ENCODE peak calls at places on chromosomes 12 and 14, in seven cellular contexts. One of them, this sample, is unnamed.

GRCh38 chr12:113171543-113171942 is 13.7 kb downstream of the DDX54 start:
- DNase-seq in neuronal stem cell: no peak
- DNase-seq in activated CD8-positive, alpha-beta memory T cell treated with anti-CD3 and anti-CD28 coated beads, Interleukin-2, amount 50 U/mL, for 48 hours: no peak
- DNase-seq in WTC11: no peak
- DNase-seq in mesendoderm: no peak
- DNase-seq in stimulated activated CD4-positive, alpha-beta T cell treated with anti-CD3 and anti-CD28 coated beads, TNF-alpha, amount 100 ng/mL, for 4 hours: no peak
- DNase-seq in non-pigmented ciliary epithelial cell: no peak
- DNase-seq in this sample: no peak

GRCh38 chr14:32507029-32507984 is 178.2 kb downstream of the AKAP6 start:
- DNase-seq in neuronal stem cell: no peak
- DNase-seq in activated CD8-positive, alpha-beta memory T cell treated with anti-CD3 and anti-CD28 coated beads, Interleukin-2, amount 50 U/mL, for 48 hours: no peak
- DNase-seq in WTC11: no peak
- DNase-seq in mesendoderm: peak; percentile 56
- DNase-seq in stimulated activated CD4-positive, alpha-beta T cell treated with anti-CD3 and anti-CD28 coated beads, TNF-alpha, amount 100 ng/mL, for 4 hours: no peak
- DNase-seq in non-pigmented ciliary epithelial cell: peak; percentile 68
- DNase-seq in this sample: peak; percentile 9

GRCh38 chr14:36057452-36058142 is 118.9 kb downstream of the PTCSC3 start:
- DNase-seq in neuronal stem cell: no peak
- DNase-seq in activated CD8-positive, alpha-beta memory T cell treated with anti-CD3 and anti-CD28 coated beads, Interleukin-2, amount 50 U/mL, for 48 hours: no peak
- DNase-seq in WTC11: no peak
- DNase-seq in mesendoderm: peak; percentile 7
- DNase-seq in stimulated activated CD4-positive, alpha-beta T cell treated with anti-CD3 and anti-CD28 coated beads, TNF-alpha, amount 100 ng/mL, for 4 hours: no peak
- DNase-seq in non-pigmented ciliary epithelial cell: no peak
- DNase-seq in this sample: no peak

GRCh38 chr12:27178723-27179398 is 65.2 kb upstream of the STK38L start:
- DNase-seq in neuronal stem cell: no peak
- DNase-seq in activated CD8-positive, alpha-beta memory T cell treated with anti-CD3 and anti-CD28 coated beads, Interleukin-2, amount 50 U/mL, for 48 hours: no peak
- DNase-seq in WTC11: no peak
- DNase-seq in mesendoderm: no peak
- DNase-seq in stimulated activated CD4-positive, alpha-beta T cell treated with anti-CD3 and anti-CD28 coated beads, TNF-alpha, amount 100 ng/mL, for 4 hours: no peak
- DNase-seq in non-pigmented ciliary epithelial cell: no peak
- DNase-seq in this sample: no peak

GRCh38 chr12:108696111-108696995 is 35.0 kb downstream of the CORO1C start:
- DNase-seq in neuronal stem cell: no peak
- DNase-seq in activated CD8-positive, alpha-beta memory T cell treated with anti-CD3 and anti-CD28 coated beads, Interleukin-2, amount 50 U/mL, for 48 hours: peak; percentile 62
- DNase-seq in WTC11: no peak
- DNase-seq in mesendoderm: no peak
- DNase-seq in stimulated activated CD4-positive, alpha-beta T cell treated with anti-CD3 and anti-CD28 coated beads, TNF-alpha, amount 100 ng/mL, for 4 hours: no peak
- DNase-seq in non-pigmented ciliary epithelial cell: peak; percentile 99
- DNase-seq in this sample: peak; percentile 69

GRCh38 chr12:9364224-9365176 is 156.3 kb upstream of the PZP start:
- DNase-seq in neuronal stem cell: no peak
- DNase-seq in activated CD8-positive, alpha-beta memory T cell treated with anti-CD3 and anti-CD28 coated beads, Interleukin-2, amount 50 U/mL, for 48 hours: peak; percentile 74
- DNase-seq in WTC11: peak; percentile 65
- DNase-seq in mesendoderm: peak; percentile 88
- DNase-seq in stimulated activated CD4-positive, alpha-beta T cell treated with anti-CD3 and anti-CD28 coated beads, TNF-alpha, amount 100 ng/mL, for 4 hours: peak; percentile 17
- DNase-seq in non-pigmented ciliary epithelial cell: peak; percentile 48
- DNase-seq in this sample: no peak

GRCh38 chr14:64695071-64695470 is 9.2 kb upstream of the PLEKHG3 start:
- DNase-seq in neuronal stem cell: no peak
- DNase-seq in activated CD8-positive, alpha-beta memory T cell treated with anti-CD3 and anti-CD28 coated beads, Interleukin-2, amount 50 U/mL, for 48 hours: no peak
- DNase-seq in WTC11: no peak
- DNase-seq in mesendoderm: no peak
- DNase-seq in stimulated activated CD4-positive, alpha-beta T cell treated with anti-CD3 and anti-CD28 coated beads, TNF-alpha, amount 100 ng/mL, for 4 hours: no peak
- DNase-seq in non-pigmented ciliary epithelial cell: no peak
- DNase-seq in this sample: no peak

GRCh38 chr12:102478416-102479098 is 1.8 kb downstream of the IGF1 start:
- DNase-seq in neuronal stem cell: peak; percentile 20
- DNase-seq in activated CD8-positive, alpha-beta memory T cell treated with anti-CD3 and anti-CD28 coated beads, Interleukin-2, amount 50 U/mL, for 48 hours: peak; percentile 65
- DNase-seq in WTC11: peak; percentile 17
- DNase-seq in mesendoderm: peak; percentile 84
- DNase-seq in stimulated activated CD4-positive, alpha-beta T cell treated with anti-CD3 and anti-CD28 coated beads, TNF-alpha, amount 100 ng/mL, for 4 hours: no peak
- DNase-seq in non-pigmented ciliary epithelial cell: no peak
- DNase-seq in this sample: no peak

GRCh38 chr14:71610797-71611196 is 321.4 kb upstream of the RGS6 start:
- DNase-seq in neuronal stem cell: no peak
- DNase-seq in activated CD8-positive, alpha-beta memory T cell treated with anti-CD3 and anti-CD28 coated beads, Interleukin-2, amount 50 U/mL, for 48 hours: no peak
- DNase-seq in WTC11: no peak
- DNase-seq in mesendoderm: no peak
- DNase-seq in stimulated activated CD4-positive, alpha-beta T cell treated with anti-CD3 and anti-CD28 coated beads, TNF-alpha, amount 100 ng/mL, for 4 hours: no peak
- DNase-seq in non-pigmented ciliary epithelial cell: no peak
- DNase-seq in this sample: no peak

GRCh38 chr12:45334396-45334795 is 118.5 kb downstream of the ANO6 start:
- DNase-seq in neuronal stem cell: no peak
- DNase-seq in activated CD8-positive, alpha-beta memory T cell treated with anti-CD3 and anti-CD28 coated beads, Interleukin-2, amount 50 U/mL, for 48 hours: no peak
- DNase-seq in WTC11: no peak
- DNase-seq in mesendoderm: no peak
- DNase-seq in stimulated activated CD4-positive, alpha-beta T cell treated with anti-CD3 and anti-CD28 coated beads, TNF-alpha, amount 100 ng/mL, for 4 hours: no peak
- DNase-seq in non-pigmented ciliary epithelial cell: no peak
- DNase-seq in this sample: no peak

GRCh38 chr12:19771858-19772257 is 332.6 kb downstream of the AEBP2 start:
- DNase-seq in neuronal stem cell: no peak
- DNase-seq in activated CD8-positive, alpha-beta memory T cell treated with anti-CD3 and anti-CD28 coated beads, Interleukin-2, amount 50 U/mL, for 48 hours: no peak
- DNase-seq in WTC11: no peak
- DNase-seq in mesendoderm: peak; percentile 48
- DNase-seq in stimulated activated CD4-positive, alpha-beta T cell treated with anti-CD3 and anti-CD28 coated beads, TNF-alpha, amount 100 ng/mL, for 4 hours: no peak
- DNase-seq in non-pigmented ciliary epithelial cell: peak; percentile 76
- DNase-seq in this sample: peak; percentile 44

GRCh38 chr14:48628870-48629269 is 953.5 kb upstream of the MDGA2 start:
- DNase-seq in neuronal stem cell: no peak
- DNase-seq in activated CD8-positive, alpha-beta memory T cell treated with anti-CD3 and anti-CD28 coated beads, Interleukin-2, amount 50 U/mL, for 48 hours: no peak
- DNase-seq in WTC11: no peak
- DNase-seq in mesendoderm: no peak
- DNase-seq in stimulated activated CD4-positive, alpha-beta T cell treated with anti-CD3 and anti-CD28 coated beads, TNF-alpha, amount 100 ng/mL, for 4 hours: no peak
- DNase-seq in non-pigmented ciliary epithelial cell: no peak
- DNase-seq in this sample: no peak

GRCh38 chr12:71164166-71164876 is 6.5 kb upstream of the TSPAN8 start:
- DNase-seq in neuronal stem cell: no peak
- DNase-seq in activated CD8-positive, alpha-beta memory T cell treated with anti-CD3 and anti-CD28 coated beads, Interleukin-2, amount 50 U/mL, for 48 hours: no peak
- DNase-seq in WTC11: no peak
- DNase-seq in mesendoderm: no peak
- DNase-seq in stimulated activated CD4-positive, alpha-beta T cell treated with anti-CD3 and anti-CD28 coated beads, TNF-alpha, amount 100 ng/mL, for 4 hours: no peak
- DNase-seq in non-pigmented ciliary epithelial cell: no peak
- DNase-seq in this sample: no peak

GRCh38 chr12:10276774-10277173 is 30.9 kb upstream of the KLRD1 start:
- DNase-seq in neuronal stem cell: no peak
- DNase-seq in activated CD8-positive, alpha-beta memory T cell treated with anti-CD3 and anti-CD28 coated beads, Interleukin-2, amount 50 U/mL, for 48 hours: no peak
- DNase-seq in WTC11: no peak
- DNase-seq in mesendoderm: no peak
- DNase-seq in stimulated activated CD4-positive, alpha-beta T cell treated with anti-CD3 and anti-CD28 coated beads, TNF-alpha, amount 100 ng/mL, for 4 hours: no peak
- DNase-seq in non-pigmented ciliary epithelial cell: no peak
- DNase-seq in this sample: no peak

GRCh38 chr12:25829192-25829591 is 129.3 kb upstream of the RASSF8 start:
- DNase-seq in neuronal stem cell: no peak
- DNase-seq in activated CD8-positive, alpha-beta memory T cell treated with anti-CD3 and anti-CD28 coated beads, Interleukin-2, amount 50 U/mL, for 48 hours: no peak
- DNase-seq in WTC11: no peak
- DNase-seq in mesendoderm: no peak
- DNase-seq in stimulated activated CD4-positive, alpha-beta T cell treated with anti-CD3 and anti-CD28 coated beads, TNF-alpha, amount 100 ng/mL, for 4 hours: no peak
- DNase-seq in non-pigmented ciliary epithelial cell: peak; percentile 90
- DNase-seq in this sample: peak; percentile 95

GRCh38 chr12:95724767-95725166 is 65.8 kb downstream of the NTN4 start:
- DNase-seq in neuronal stem cell: no peak
- DNase-seq in activated CD8-positive, alpha-beta memory T cell treated with anti-CD3 and anti-CD28 coated beads, Interleukin-2, amount 50 U/mL, for 48 hours: no peak
- DNase-seq in WTC11: no peak
- DNase-seq in mesendoderm: no peak
- DNase-seq in stimulated activated CD4-positive, alpha-beta T cell treated with anti-CD3 and anti-CD28 coated beads, TNF-alpha, amount 100 ng/mL, for 4 hours: no peak
- DNase-seq in non-pigmented ciliary epithelial cell: no peak
- DNase-seq in this sample: no peak

GRCh38 chr12:14993117-14993516 is 20.3 kb downstream of the PDE6H start:
- DNase-seq in neuronal stem cell: no peak
- DNase-seq in activated CD8-positive, alpha-beta memory T cell treated with anti-CD3 and anti-CD28 coated beads, Interleukin-2, amount 50 U/mL, for 48 hours: no peak
- DNase-seq in WTC11: no peak
- DNase-seq in mesendoderm: no peak
- DNase-seq in stimulated activated CD4-positive, alpha-beta T cell treated with anti-CD3 and anti-CD28 coated beads, TNF-alpha, amount 100 ng/mL, for 4 hours: no peak
- DNase-seq in non-pigmented ciliary epithelial cell: no peak
- DNase-seq in this sample: no peak

GRCh38 chr14:50816419-50817047 is 14.4 kb downstream of the NIN start:
- DNase-seq in neuronal stem cell: no peak
- DNase-seq in activated CD8-positive, alpha-beta memory T cell treated with anti-CD3 and anti-CD28 coated beads, Interleukin-2, amount 50 U/mL, for 48 hours: no peak
- DNase-seq in WTC11: no peak
- DNase-seq in mesendoderm: no peak
- DNase-seq in stimulated activated CD4-positive, alpha-beta T cell treated with anti-CD3 and anti-CD28 coated beads, TNF-alpha, amount 100 ng/mL, for 4 hours: no peak
- DNase-seq in non-pigmented ciliary epithelial cell: no peak
- DNase-seq in this sample: peak; percentile 22

GRCh38 chr12:130202201-130202600 is 39.9 kb downstream of the FZD10 start:
- DNase-seq in neuronal stem cell: no peak
- DNase-seq in activated CD8-positive, alpha-beta memory T cell treated with anti-CD3 and anti-CD28 coated beads, Interleukin-2, amount 50 U/mL, for 48 hours: no peak
- DNase-seq in WTC11: no peak
- DNase-seq in mesendoderm: no peak
- DNase-seq in stimulated activated CD4-positive, alpha-beta T cell treated with anti-CD3 and anti-CD28 coated beads, TNF-alpha, amount 100 ng/mL, for 4 hours: no peak
- DNase-seq in non-pigmented ciliary epithelial cell: no peak
- DNase-seq in this sample: no peak

This sample was measured in MG63.